ENCODE peak calls at places on chromosomes 5 and 9, in eight cellular contexts. J, C, K, X, O, R, T and Z are unnamed samples.

GRCh38 chr9:83431470-83432060 is 106.6 kb downstream of the FRMD3 start:
- DNase-seq in J (no peak), C (no peak), K (no peak), X (no peak), O (no peak), R (no peak), T (no peak), Z (no peak)

GRCh38 chr9:91775708-91776028 is 174.4 kb downstream of the ROR2 start:
- DNase-seq in J (no peak), C (no peak), K (no peak), X (no peak), O (no peak), R (no peak), T (no peak), Z (no peak)

GRCh38 chr5:149002053-149002452 is 60.8 kb downstream of the SH3TC2 start:
- DNase-seq in J (no peak), C (no peak), K (no peak), X (no peak), O (no peak), R (no peak), T (no peak), Z (no peak)

GRCh38 chr9:134445000-134445399 is 118.7 kb downstream of the RXRA start:
- DNase-seq in J (no peak), C (no peak), K (no peak), X (no peak), O (no peak), R (no peak), T (no peak), Z (no peak)

GRCh38 chr5:142323480-142324376 is 1.1 kb downstream of the SPRY4 start:
- DNase-seq in J (no peak), C (no peak), K (no peak), X (no peak), O (no peak), R (no peak), T (no peak), Z (no peak)

GRCh38 chr9:86098793-86099694 is at the start of gene GOLM1:
- DNase-seq in J (no peak), C (peak), K (no peak), X (peak), O (peak), R (peak), T (no peak), Z (no peak)

GRCh38 chr9:112861638-112862555 is 28.8 kb downstream of the SLC46A2 start:
- DNase-seq in J (no peak), C (no peak), K (no peak), X (no peak), O (no peak), R (no peak), T (peak), Z (no peak)

GRCh38 chr9:112864413-112864812 is 26.3 kb downstream of the SLC46A2 start:
- DNase-seq in J (no peak), C (no peak), K (no peak), X (no peak), O (no peak), R (no peak), T (no peak), Z (no peak)

GRCh38 chr9:20835364-20836286 is 151.6 kb downstream of the FOCAD start:
- DNase-seq in J (no peak), C (no peak), K (no peak), X (no peak), O (no peak), R (peak), T (no peak), Z (no peak)

GRCh38 chr9:136329211-136329627 is 1.9 kb downstream of the GPSM1 start:
- DNase-seq in J (no peak), C (no peak), K (no peak), X (no peak), O (no peak), R (no peak), T (no peak), Z (no peak)

GRCh38 chr5:145637396-145637795 is 197.7 kb downstream of the PRELID2 start:
- DNase-seq in J (no peak), C (no peak), K (no peak), X (no peak), O (no peak), R (no peak), T (no peak), Z (no peak)

GRCh38 chr5:172896465-172896864 is 62.4 kb downstream of the ERGIC1 start:
- DNase-seq in J (no peak), C (no peak), K (no peak), X (no peak), O (no peak), R (no peak), T (no peak), Z (no peak)

GRCh38 chr9:129465834-129466535 is 154.9 kb downstream of the C9orf50 start:
- DNase-seq in J (no peak), C (no peak), K (no peak), X (no peak), O (no peak), R (no peak), T (no peak), Z (no peak)

GRCh38 chr9:91047993-91048607 is 246.5 kb downstream of the SYK start:
- DNase-seq in J (no peak), C (no peak), K (no peak), X (peak), O (no peak), R (no peak), T (no peak), Z (no peak)

GRCh38 chr9:18980124-18980660 is 52.8 kb downstream of the SAXO1 start:
- DNase-seq in J (no peak), C (no peak), K (no peak), X (no peak), O (no peak), R (no peak), T (no peak), Z (no peak)